ENCODE peak calls at places on chromosome 2, in ten cellular contexts. D is body of pancreas, R is colonic mucosa, A is lower lobe of right lung, X is mesendoderm, F is Panc1, S is GM23338, M is neuronal stem cell, H is PC-9, Y is upper lobe of right lung. L is an unnamed sample.

GRCh38 chr2:156430236-156430977 is 5.8 kb upstream of the GPD2 start:
- DNase-seq in D (no peak), R (no peak), A (no peak), X (no peak), F (no peak), S (no peak), M (no peak), H (no peak), Y (no peak), L (no peak)

GRCh38 chr2:86622878-86623548 is 652 bp downstream of the RNF103 start:
- DNase-seq in D (peak; percentile 56), R (peak; percentile 70), A (peak; percentile 79), X (no peak), F (no peak), S (peak; percentile 43), M (peak; percentile 33), H (peak; percentile 64), Y (peak; percentile 85), L (peak; percentile 65)

GRCh38 chr2:241154915-241155314 is 4.6 kb downstream of the PPP1R7 start:
- DNase-seq in D (no peak), R (no peak), A (no peak), X (no peak), F (no peak), S (no peak), M (no peak), H (no peak), Y (no peak), L (no peak)

GRCh38 chr2:20067992-20068727 is 16.7 kb upstream of the LAPTM4A start:
- DNase-seq in D (no peak), R (no peak), A (no peak), X (no peak), F (no peak), S (no peak), M (no peak), H (no peak), Y (no peak), L (no peak)

GRCh38 chr2:96276787-96277499 is 10.9 kb downstream of the CIAO1 start:
- DNase-seq in D (no peak), R (no peak), A (no peak), X (no peak), F (no peak), S (no peak), M (no peak), H (no peak), Y (no peak), L (no peak)

GRCh38 chr2:126719191-126720030 is 63.5 kb downstream of the GYPC start:
- DNase-seq in D (no peak), R (no peak), A (no peak), X (no peak), F (no peak), S (no peak), M (no peak), H (no peak), Y (no peak), L (no peak)

GRCh38 chr2:145860083-145860482 is 1340.2 kb upstream of the ZEB2 start:
- DNase-seq in D (no peak), R (no peak), A (no peak), X (no peak), F (no peak), S (no peak), M (no peak), H (no peak), Y (no peak), L (no peak)

GRCh38 chr2:109031481-109032228 is 42.6 kb upstream of the EDAR start:
- DNase-seq in D (peak; percentile 41), R (peak; percentile 61), A (peak; percentile 64), X (peak; percentile 93), F (no peak), S (peak; percentile 67), M (no peak), H (peak; percentile 21), Y (peak; percentile 77), L (peak; percentile 89)

GRCh38 chr2:200258881-200259576 is 47.5 kb upstream of the SPATS2L start:
- DNase-seq in D (no peak), R (no peak), A (no peak), X (no peak), F (no peak), S (no peak), M (no peak), H (peak; percentile 36), Y (no peak), L (no peak)

GRCh38 chr2:15979759-15980604 is 39.6 kb downstream of the MYCN start:
- DNase-seq in D (no peak), R (no peak), A (no peak), X (no peak), F (no peak), S (no peak), M (peak; percentile 38), H (no peak), Y (no peak), L (no peak)

GRCh38 chr2:127174176-127174575 is 45.9 kb downstream of the CYP27C1 start:
- DNase-seq in D (no peak), R (no peak), A (no peak), X (no peak), F (no peak), S (peak; percentile 41), M (no peak), H (peak; percentile 48), Y (no peak), L (no peak)

GRCh38 chr2:19073522-19073921 is 284.9 kb downstream of the OSR1 start:
- DNase-seq in D (no peak), R (no peak), A (no peak), X (peak; percentile 63), F (no peak), S (peak; percentile 41), M (no peak), H (peak; percentile 84), Y (no peak), L (no peak)

GRCh38 chr2:233178994-233179847 is 72.3 kb upstream of the ATG16L1 start:
- DNase-seq in D (no peak), R (no peak), A (no peak), X (no peak), F (no peak), S (no peak), M (no peak), H (no peak), Y (no peak), L (peak; percentile 18)

GRCh38 chr2:17355608-17356329 is 162.5 kb downstream of the RAD51AP2 start:
- DNase-seq in D (no peak), R (no peak), A (no peak), X (no peak), F (no peak), S (no peak), M (no peak), H (no peak), Y (no peak), L (no peak)

GRCh38 chr2:85106489-85107180 is 26.6 kb upstream of the TCF7L1 start:
- DNase-seq in D (no peak), R (no peak), A (no peak), X (no peak), F (no peak), S (no peak), M (no peak), H (peak; percentile 33), Y (no peak), L (no peak)

GRCh38 chr2:1731963-1732768 is 12.1 kb downstream of the PXDN start:
- DNase-seq in D (no peak), R (peak; percentile 29), A (no peak), X (no peak), F (no peak), S (no peak), M (no peak), H (no peak), Y (no peak), L (no peak)

GRCh38 chr2:189638305-189639002 is 22.8 kb upstream of the ASNSD1 start:
- DNase-seq in D (no peak), R (no peak), A (no peak), X (no peak), F (no peak), S (no peak), M (no peak), H (no peak), Y (no peak), L (no peak)

DNA sequence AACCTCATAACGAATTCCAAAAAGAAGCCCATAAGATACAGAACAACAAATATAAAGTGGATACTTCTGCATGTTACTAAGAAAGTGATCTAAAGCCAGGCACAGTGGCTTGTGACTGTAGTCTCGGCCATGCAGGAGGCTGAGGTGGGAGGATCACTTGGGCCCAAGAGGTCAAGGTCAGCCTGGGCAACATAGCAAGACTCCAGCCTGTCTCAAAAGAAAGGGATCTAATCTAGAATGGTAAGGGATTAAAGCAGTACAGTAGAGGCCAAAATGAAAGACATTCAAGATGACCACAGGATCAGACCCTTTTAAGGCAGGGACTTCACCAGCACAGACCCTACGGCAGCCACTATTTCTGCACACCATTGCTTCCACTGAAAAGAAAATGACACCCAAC is 3.8 kb downstream of the COBLL1 start:
- DNase-seq in D (no peak), R (no peak), A (no peak), X (no peak), F (no peak), S (no peak), M (no peak), H (no peak), Y (no peak), L (no peak)
- H3K4me3 ChIP-seq in D (no peak overlapping the region), R (no peak overlapping the region), A (no peak overlapping the region), X (no peak overlapping the region), F (no peak overlapping the region), S (no peak overlapping the region), M (no peak overlapping the region), H (no peak overlapping the region), Y (no peak overlapping the region), L (no peak overlapping the region)

GRCh38 chr2:53829669-53830290 is 30.0 kb downstream of the GPR75 start:
- DNase-seq in D (no peak), R (no peak), A (no peak), X (no peak), F (no peak), S (no peak), M (no peak), H (no peak), Y (no peak), L (no peak)
- H3K27ac ChIP-seq in D (no peak overlapping the region), R (no peak overlapping the region), A (no peak overlapping the region), X (no peak overlapping the region), F (no peak overlapping the region), S (no peak overlapping the region), M (no peak overlapping the region), H (no peak overlapping the region), Y (no peak overlapping the region), L (no peak overlapping the region)

DNA sequence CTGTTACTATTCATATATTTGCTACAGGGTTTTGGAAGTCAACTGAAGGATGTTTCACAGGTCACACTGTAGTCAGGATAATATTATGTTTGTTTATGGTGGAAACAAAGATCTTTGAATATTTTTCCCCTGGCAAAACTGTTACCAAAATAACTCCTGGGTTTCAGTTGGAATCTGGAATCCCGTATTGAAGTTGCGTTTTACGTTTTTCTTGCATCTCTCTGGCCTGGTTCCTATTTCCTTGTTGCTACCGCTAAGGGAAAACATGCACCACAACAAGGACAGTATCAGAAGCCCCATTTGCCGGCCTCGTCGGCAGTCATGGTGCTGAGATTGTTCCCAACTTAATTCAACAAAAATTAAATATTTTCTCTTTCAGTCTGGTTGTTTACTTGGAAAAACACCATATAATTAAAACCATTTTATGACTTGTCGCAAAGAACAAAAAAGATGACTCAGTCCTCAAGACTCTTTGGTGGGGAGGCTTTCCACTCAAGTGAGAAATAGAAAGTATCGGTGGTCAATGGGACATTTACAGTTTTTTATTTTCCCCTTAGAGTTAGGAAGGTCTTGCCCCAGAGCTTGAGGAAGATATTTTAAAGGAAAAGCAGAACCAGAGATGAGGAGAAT is 42.3 kb downstream of the EN1 start:
- DNase-seq in D (no peak), R (no peak), A (no peak), X (no peak), F (no peak), S (no peak), M (no peak), H (no peak), Y (no peak), L (no peak)
- H3K27me3 ChIP-seq in D (no peaks in the 10 kb centered on the region), R (peaks cover 5% of the 10 kb centered on the region), A (peaks cover 38% of the 10 kb centered on the region), X (no peaks in the 10 kb centered on the region), F (peaks cover 3% of the 10 kb centered on the region), S (peaks cover 4% of the 10 kb centered on the region), M (no peaks in the 10 kb centered on the region), H (peaks cover 12% of the 10 kb centered on the region), Y (peaks cover 28% of the 10 kb centered on the region), L (no peaks in the 10 kb centered on the region)

GRCh38 chr2:181393472-181393871 is 63.7 kb upstream of the ITGA4 start:
- DNase-seq in D (no peak), R (no peak), A (no peak), X (peak; percentile 29), F (peak; percentile 45), S (no peak), M (no peak), H (peak; percentile 5), Y (no peak), L (no peak)
- H3K4me3 ChIP-seq in D (no peak overlapping the region), R (no peak overlapping the region), A (no peak overlapping the region), X (no peak overlapping the region), F (peak overlapping the region; percentile 52), S (no peak overlapping the region), M (no peak overlapping the region), H (peak overlapping the region; percentile 49), Y (peak overlapping the region; percentile 6), L (peak overlapping the region; percentile 24)

L was measured in CD8-positive, alpha-beta memory T cell.